ENCODE peak calls at places on chromosome 3, in five cellular contexts. G is brain microvascular endothelial cell, T is ovary, K is AG10803, Q is upper lobe of right lung. M is an unnamed sample.
A peak's percentile ranks its signal among the peaks of the same experiment; 100 is the strongest.

GRCh38 chr3:185981621-185982020 is 43.8 kb upstream of the TRA2B start:
- DNase-seq in G (no peak), T (no peak), K (no peak), Q (no peak), M (no peak)

GRCh38 chr3:45915518-45916231 is 27.6 kb upstream of the CXCR6 start:
- DNase-seq in G (peak; percentile 92), T (no peak), K (peak; percentile 86), Q (peak; percentile 74), M (peak; percentile 77)

GRCh38 chr3:43036621-43037331 is 57.7 kb downstream of the GASK1A start:
- DNase-seq in G (no peak), T (no peak), K (no peak), Q (no peak), M (no peak)

GRCh38 chr3:57031622-57032541 is 28.6 kb upstream of the SPATA12 start:
- DNase-seq in G (no peak), T (no peak), K (no peak), Q (no peak), M (no peak)

GRCh38 chr3:100108464-100109079 is 5.7 kb downstream of the FILIP1L start:
- DNase-seq in G (no peak), T (no peak), K (no peak), Q (no peak), M (no peak)

GRCh38 chr3:31468433-31468832 is 64.3 kb upstream of the STT3B start:
- DNase-seq in G (no peak), T (no peak), K (no peak), Q (no peak), M (no peak)

GRCh38 chr3:51350751-51351150 is 34.3 kb upstream of the MANF start:
- DNase-seq in G (no peak), T (no peak), K (no peak), Q (no peak), M (no peak)

GRCh38 chr3:87336761-87337160 is 60.4 kb upstream of the POU1F1 start:
- DNase-seq in G (no peak), T (no peak), K (no peak), Q (no peak), M (no peak)

DNA sequence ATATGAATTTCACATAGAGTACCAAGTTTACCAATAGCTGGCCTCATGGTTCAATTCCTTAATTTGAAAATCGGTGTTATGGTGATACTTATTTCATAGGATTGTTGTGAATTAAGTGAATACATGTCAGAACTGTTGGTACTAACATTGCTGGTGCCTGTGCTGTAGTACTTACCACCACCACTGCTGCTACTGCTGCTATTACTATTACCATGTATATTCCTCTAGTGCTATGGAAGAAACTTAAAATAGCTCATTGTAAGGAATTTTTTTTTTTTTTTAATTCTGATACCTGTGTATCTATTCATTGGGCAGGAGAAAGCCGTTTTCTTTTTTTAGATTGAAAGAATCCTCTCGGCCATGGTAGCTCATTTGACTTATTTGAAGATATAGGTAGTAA is 3.6 kb downstream of the FYTTD1 start:
- DNase-seq in G (no peak), T (no peak), K (no peak), Q (no peak), M (no peak)
- TF ChIP-seq CTCF in G (no peak), T (no peak), K (peak; percentile 18), Q (no peak), M (peak; percentile 30)

DNA sequence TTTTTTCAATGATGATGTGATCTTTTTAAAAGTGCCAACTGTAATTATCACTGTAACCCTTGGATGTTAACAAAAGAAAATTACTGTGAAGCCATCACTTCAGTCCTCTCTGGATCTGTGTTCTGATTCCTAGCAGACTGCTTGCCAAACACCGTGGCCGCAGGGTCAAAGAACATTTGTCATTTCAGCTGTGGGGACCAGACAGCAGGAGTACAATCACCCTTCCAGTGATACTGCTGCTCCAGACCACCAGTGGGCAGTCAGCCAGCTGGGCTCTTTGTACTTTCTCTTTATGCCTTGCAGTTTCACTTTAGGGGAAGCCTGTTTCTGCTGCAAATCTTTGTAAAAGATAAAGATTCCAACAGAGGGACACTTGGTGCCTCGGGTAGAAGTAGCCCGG is 770.0 kb downstream of the GRM7 start:
- DNase-seq in G (peak; percentile 2), T (peak; percentile 49), K (no peak), Q (no peak), M (no peak)
- TF ChIP-seq CTCF in G (peak; percentile 38), T (no peak), K (no peak), Q (no peak), M (no peak)

GRCh38 chr3:62183087-62183486 is 190.3 kb downstream of the FEZF2 start:
- DNase-seq in G (no peak), T (no peak), K (no peak), Q (no peak), M (no peak)

GRCh38 chr3:62188547-62189375 is 184.6 kb downstream of the FEZF2 start:
- DNase-seq in G (peak; percentile 75), T (peak; percentile 78), K (peak; percentile 79), Q (peak; percentile 75), M (peak; percentile 57)

GRCh38 chr3:62180514-62180913 is 192.8 kb downstream of the FEZF2 start:
- DNase-seq in G (no peak), T (no peak), K (no peak), Q (no peak), M (no peak)

GRCh38 chr3:62186967-62187366 is 186.4 kb downstream of the FEZF2 start:
- DNase-seq in G (no peak), T (peak; percentile 49), K (peak; percentile 25), Q (no peak), M (no peak)

DNA sequence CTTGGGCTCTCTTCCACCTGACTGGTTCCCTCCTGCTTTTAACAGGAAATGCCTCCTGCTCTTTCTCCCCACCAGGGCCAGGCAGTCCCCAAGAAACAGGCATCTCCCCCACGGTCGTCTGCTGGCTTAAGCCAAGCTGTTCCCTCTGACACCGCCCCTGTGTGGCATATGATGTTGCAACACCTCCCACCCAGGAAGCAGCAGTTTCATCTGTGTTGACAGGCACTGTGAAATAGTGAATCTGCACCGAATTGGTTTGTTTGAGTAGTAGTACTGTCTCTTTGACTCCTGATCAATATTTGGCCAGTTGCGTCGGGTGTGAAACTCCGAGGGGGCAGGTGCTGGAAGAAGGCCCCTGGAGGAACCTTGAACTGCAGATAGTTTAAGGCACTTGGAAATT is 188.8 kb downstream of the FEZF2 start:
- DNase-seq in G (no peak), T (no peak), K (peak; percentile 32), Q (no peak), M (no peak)
- TF ChIP-seq CTCF in G (no peak), T (no peak), K (no peak), Q (no peak), M (no peak)

DNA sequence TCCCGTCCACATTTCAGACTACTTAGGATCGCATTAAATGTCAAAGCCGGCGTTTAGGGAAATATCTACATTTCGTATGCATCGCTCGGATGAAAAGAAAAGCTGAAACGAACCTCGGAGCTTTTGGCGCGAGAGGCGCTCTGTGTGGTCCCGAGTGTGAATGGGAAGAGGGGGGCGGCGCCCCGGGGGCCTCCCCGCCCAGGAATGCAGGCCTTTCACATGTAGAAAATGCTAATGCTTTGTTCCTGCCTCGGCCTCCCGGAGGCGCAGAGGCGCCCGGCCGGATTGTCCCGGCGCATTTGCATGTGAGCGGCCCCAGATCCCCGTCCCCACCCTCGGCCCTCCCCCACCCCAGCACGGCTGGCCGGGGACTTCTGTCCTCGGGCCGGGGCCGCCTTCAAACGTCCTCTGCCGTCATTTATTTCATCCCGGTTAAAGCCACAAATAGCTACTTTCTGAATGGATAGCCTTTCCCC is 37.0 kb upstream of the TRIM71 start:
- DNase-seq in G (peak; percentile 32), T (no peak), K (peak; percentile 27), Q (peak; percentile 85), M (peak; percentile 15)
- TF ChIP-seq CTCF in G (peak; percentile 24), T (no peak), K (peak; percentile 17), Q (peak; percentile 12), M (no peak)

GRCh38 chr3:191244242-191244867 is 45.3 kb downstream of the OSTN start:
- DNase-seq in G (no peak), T (no peak), K (peak; percentile 22), Q (no peak), M (no peak)
- TF ChIP-seq CTCF in G (peak; percentile 25), T (no peak), K (peak; percentile 67), Q (peak; percentile 58), M (peak; percentile 81)

M was measured in HFFc6.